ENCODE peak calls at places on chromosomes 7 and 10, in five cellular contexts. U is KBM-7, A is body of pancreas, K is heart right ventricle, B is KG1. Y is an unnamed sample.

GRCh38 chr7:102431617-102432298 is 1.6 kb upstream of the ORAI2 start:
- DNase-seq in K (no peak), B (no peak), A (no peak), U (peak; percentile 72), Y (no peak)

GRCh38 chr7:107958764-107959526 is 44.0 kb downstream of the LAMB1 start:
- DNase-seq in B (no peak), U (no peak), A (no peak), K (no peak), Y (no peak)

GRCh38 chr7:139124084-139124914 is 14.8 kb upstream of the ZC3HAV1 start:
- DNase-seq in K (no peak), A (no peak), U (no peak), B (no peak), Y (peak; percentile 78)

GRCh38 chr7:24821045-24821853 is 64.0 kb upstream of the GSDME start:
- DNase-seq in U (peak; percentile 83), K (no peak), B (peak; percentile 74), A (peak; percentile 58), Y (peak; percentile 33)

GRCh38 chr7:50347693-50348092 is 43.2 kb downstream of the IKZF1 start:
- DNase-seq in A (no peak), B (no peak), U (no peak), K (no peak), Y (no peak)

GRCh38 chr10:127854769-127855583 is 37.8 kb downstream of the CLRN3 start:
- DNase-seq in K (no peak), A (no peak), U (no peak), B (no peak), Y (no peak)

GRCh38 chr7:2521952-2522591 is 2.5 kb downstream of the LFNG start:
- DNase-seq in B (peak; percentile 26), K (peak; percentile 56), A (peak; percentile 64), U (peak; percentile 44), Y (peak; percentile 76)

GRCh38 chr10:57094965-57095364 is 733.9 kb upstream of the ZWINT start:
- DNase-seq in U (no peak), B (no peak), K (no peak), A (no peak), Y (no peak)

GRCh38 chr10:104267721-104268690 is 978 bp upstream of the GSTO2 start:
- DNase-seq in K (no peak), B (no peak), A (no peak), U (no peak), Y (no peak)

GRCh38 chr7:23955145-23955544 is 245.1 kb downstream of the STK31 start:
- DNase-seq in B (no peak), A (no peak), K (no peak), U (no peak), Y (no peak)

GRCh38 chr7:33832326-33832725 is 73.0 kb upstream of the BMPER start:
- DNase-seq in U (no peak), B (no peak), A (no peak), K (no peak), Y (no peak)

GRCh38 chr7:55527314-55527713 is 45.0 kb downstream of the VOPP1 start:
- DNase-seq in U (no peak), B (no peak), K (no peak), A (no peak), Y (no peak)

GRCh38 chr10:64379898-64380297 is 858.7 kb downstream of the REEP3 start:
- DNase-seq in U (no peak), B (no peak), K (no peak), A (no peak), Y (no peak)

GRCh38 chr7:152336754-152337368 is 98.9 kb downstream of the KMT2C start:
- DNase-seq in K (peak; percentile 14), U (peak; percentile 54), B (no peak), A (peak; percentile 18), Y (no peak)

GRCh38 chr10:78442836-78443550 is 409.3 kb downstream of the RPS24 start:
- DNase-seq in U (no peak), K (no peak), B (no peak), A (no peak), Y (no peak)

GRCh38 chr7:33725111-33725510 is 180.2 kb upstream of the BMPER start:
- DNase-seq in B (no peak), K (no peak), A (no peak), U (no peak), Y (no peak)

GRCh38 chr7:138935438-138936079 is 45.6 kb downstream of the KIAA1549 start:
- DNase-seq in U (no peak), B (no peak), A (peak; percentile 35), K (no peak), Y (no peak)

GRCh38 chr10:112375721-112376577 is 2.0 kb downstream of the ACSL5 start:
- DNase-seq in U (peak; percentile 82), K (peak; percentile 78), B (peak; percentile 71), A (peak; percentile 60), Y (no peak)

GRCh38 chr10:46019541-46020343 is 10.7 kb downstream of the NCOA4 start:
- DNase-seq in U (no peak), A (no peak), K (peak; percentile 54), B (no peak), Y (no peak)

GRCh38 chr10:18582803-18583202 is 68.6 kb downstream of the NSUN6 start:
- DNase-seq in A (no peak), K (no peak), B (peak; percentile 35), U (peak; percentile 83), Y (no peak)

GRCh38 chr10:55476129-55476528 is 675.1 kb upstream of the PCDH15 start:
- DNase-seq in B (no peak), K (no peak), U (no peak), A (no peak), Y (no peak)

GRCh38 chr10:15245530-15245929 is 77.0 kb upstream of the NMT2 start:
- DNase-seq in U (peak; percentile 51), B (no peak), K (no peak), A (peak; percentile 23), Y (peak; percentile 22)

GRCh38 chr10:123911866-123912265 is 20.3 kb upstream of the CPXM2 start:
- DNase-seq in K (no peak), U (no peak), A (no peak), B (no peak), Y (no peak)

GRCh38 chr10:89001428-89002072 is 11.0 kb downstream of the FAS start:
- DNase-seq in U (no peak), B (no peak), A (no peak), K (no peak), Y (no peak)

GRCh38 chr10:72027498-72027897 is 60.9 kb downstream of the SPOCK2 start:
- DNase-seq in K (no peak), B (no peak), U (no peak), A (no peak), Y (no peak)

GRCh38 chr7:128020161-128020560 is 11.1 kb downstream of the LRRC4 start:
- DNase-seq in B (no peak), U (peak; percentile 23), A (no peak), K (no peak), Y (peak; percentile 11)

GRCh38 chr10:86349474-86349873 is 17.1 kb downstream of the GRID1 start:
- DNase-seq in B (no peak), U (peak; percentile 49), A (no peak), K (no peak), Y (no peak)

GRCh38 chr10:3769511-3769910 is 15.5 kb downstream of the KLF6 start:
- DNase-seq in A (no peak), B (no peak), K (no peak), U (no peak), Y (no peak)

GRCh38 chr7:152884321-152884720 is 124.8 kb downstream of the ACTR3B start:
- DNase-seq in U (no peak), K (no peak), A (no peak), B (no peak), Y (no peak)

GRCh38 chr7:81062747-81063146 is 143.9 kb upstream of the SEMA3C start:
- DNase-seq in A (peak; percentile 48), U (no peak), K (no peak), B (no peak), Y (no peak)

GRCh38 chr7:146902728-146903127 is 786.1 kb downstream of the CNTNAP2 start:
- DNase-seq in B (no peak), K (no peak), U (no peak), A (no peak), Y (no peak)

GRCh38 chr10:33460461-33461294 is 126.2 kb upstream of the NRP1 start:
- DNase-seq in U (no peak), K (peak; percentile 69), B (no peak), A (peak; percentile 93), Y (no peak)

GRCh38 chr10:71933651-71934050 is 30.5 kb upstream of the CHST3 start:
- DNase-seq in K (no peak), U (no peak), A (no peak), B (no peak), Y (no peak)

Y was measured in CMK.